ENCODE peak calls at places on chromosomes 4 and X, in five cellular contexts. R, M, F, Q and X are unnamed samples.

GRCh38 chr4:25889626-25890025 is 24.4 kb upstream of the SMIM20 start:
- DNase-seq in R (no peak), M (no peak), F (no peak), Q (no peak), X (no peak)

GRCh38 chr4:94827481-94828110 is 69.8 kb downstream of the BMPR1B start:
- DNase-seq in R (no peak), M (peak), F (no peak), Q (peak), X (no peak)

GRCh38 chr4:17707671-17708070 is 73.8 kb downstream of the FAM184B start:
- DNase-seq in R (no peak), M (no peak), F (no peak), Q (no peak), X (no peak)

GRCh38 chr4:101981756-101982155 is 191.2 kb downstream of the BANK1 start:
- DNase-seq in R (no peak), M (no peak), F (no peak), Q (no peak), X (no peak)

GRCh38 chrX:41332988-41333743 is 796 bp upstream of the DDX3X start:
- DNase-seq in R (peak), M (no peak), F (peak), Q (peak), X (peak)

GRCh38 chr4:142631836-142632235 is 214.3 kb downstream of the INPP4B start:
- DNase-seq in R (no peak), M (no peak), F (no peak), Q (no peak), X (no peak)

GRCh38 chr4:149048451-149049143 is 606.4 kb upstream of the NR3C2 start:
- DNase-seq in R (no peak), M (no peak), F (no peak), Q (no peak), X (no peak)

GRCh38 chr4:61520688-61521160 is 320.6 kb downstream of the ADGRL3 start:
- DNase-seq in R (no peak), M (no peak), F (peak), Q (no peak), X (no peak)

GRCh38 chr4:38674206-38675144 is 10.5 kb downstream of the KLF3 start:
- DNase-seq in R (no peak), M (no peak), F (no peak), Q (peak), X (no peak)

GRCh38 chrX:135438734-135439043 is 16.9 kb downstream of the SMIM10L2A start:
- DNase-seq in R (no peak), M (no peak), F (no peak), Q (no peak), X (no peak)

GRCh38 chr4:25861951-25862410 is 807 bp downstream of the SEL1L3 start:
- DNase-seq in R (peak), M (no peak), F (no peak), Q (peak), X (peak)

GRCh38 chr4:109465065-109465464 is 31.4 kb downstream of the SEC24B start:
- DNase-seq in R (no peak), M (no peak), F (no peak), Q (peak), X (no peak)

GRCh38 chrX:55778322-55778721 is 60.8 kb downstream of the RRAGB start:
- DNase-seq in R (no peak), M (no peak), F (no peak), Q (no peak), X (no peak)

GRCh38 chr4:106893395-106893881 is 142.7 kb downstream of the DKK2 start:
- DNase-seq in R (peak), M (no peak), F (no peak), Q (no peak), X (no peak)

GRCh38 chrX:153441296-153441695 is 4.6 kb downstream of the TREX2 start:
- DNase-seq in R (no peak), M (no peak), F (no peak), Q (no peak), X (no peak)

GRCh38 chrX:71815121-71815905 is 52.2 kb downstream of the CXorf49B start:
- DNase-seq in R (no peak), M (no peak), F (no peak), Q (no peak), X (no peak)

GRCh38 chr4:10023806-10024205 is 2.5 kb upstream of the SLC2A9 start:
- DNase-seq in R (peak), M (no peak), F (no peak), Q (no peak), X (no peak)

GRCh38 chr4:7041851-7042696 is 1.1 kb upstream of the TADA2B start:
- DNase-seq in R (peak), M (no peak), F (peak), Q (peak), X (peak)

GRCh38 chrX:141341341-141341740 is 99.0 kb upstream of the SPANXC start:
- DNase-seq in R (no peak), M (peak), F (no peak), Q (peak), X (no peak)

GRCh38 chr4:54315561-54315960 is 86.5 kb downstream of the PDGFRA start:
- DNase-seq in R (no peak), M (no peak), F (no peak), Q (no peak), X (peak)

GRCh38 chr4:54317690-54318089 is 88.6 kb downstream of the PDGFRA start:
- DNase-seq in R (no peak), M (no peak), F (no peak), Q (no peak), X (no peak)

GRCh38 chr4:54316139-54316538 is 87.0 kb downstream of the PDGFRA start:
- DNase-seq in R (no peak), M (no peak), F (no peak), Q (no peak), X (no peak)

GRCh38 chr4:54320826-54321320 is 91.8 kb downstream of the PDGFRA start:
- DNase-seq in R (no peak), M (no peak), F (no peak), Q (no peak), X (no peak)

GRCh38 chr4:54318904-54319303 is 89.8 kb downstream of the PDGFRA start:
- DNase-seq in R (peak), M (peak), F (no peak), Q (peak), X (peak)
- TF ChIP-seq CTCF in R (peak), M (peak), F (peak), Q (peak), X (peak)

DNA sequence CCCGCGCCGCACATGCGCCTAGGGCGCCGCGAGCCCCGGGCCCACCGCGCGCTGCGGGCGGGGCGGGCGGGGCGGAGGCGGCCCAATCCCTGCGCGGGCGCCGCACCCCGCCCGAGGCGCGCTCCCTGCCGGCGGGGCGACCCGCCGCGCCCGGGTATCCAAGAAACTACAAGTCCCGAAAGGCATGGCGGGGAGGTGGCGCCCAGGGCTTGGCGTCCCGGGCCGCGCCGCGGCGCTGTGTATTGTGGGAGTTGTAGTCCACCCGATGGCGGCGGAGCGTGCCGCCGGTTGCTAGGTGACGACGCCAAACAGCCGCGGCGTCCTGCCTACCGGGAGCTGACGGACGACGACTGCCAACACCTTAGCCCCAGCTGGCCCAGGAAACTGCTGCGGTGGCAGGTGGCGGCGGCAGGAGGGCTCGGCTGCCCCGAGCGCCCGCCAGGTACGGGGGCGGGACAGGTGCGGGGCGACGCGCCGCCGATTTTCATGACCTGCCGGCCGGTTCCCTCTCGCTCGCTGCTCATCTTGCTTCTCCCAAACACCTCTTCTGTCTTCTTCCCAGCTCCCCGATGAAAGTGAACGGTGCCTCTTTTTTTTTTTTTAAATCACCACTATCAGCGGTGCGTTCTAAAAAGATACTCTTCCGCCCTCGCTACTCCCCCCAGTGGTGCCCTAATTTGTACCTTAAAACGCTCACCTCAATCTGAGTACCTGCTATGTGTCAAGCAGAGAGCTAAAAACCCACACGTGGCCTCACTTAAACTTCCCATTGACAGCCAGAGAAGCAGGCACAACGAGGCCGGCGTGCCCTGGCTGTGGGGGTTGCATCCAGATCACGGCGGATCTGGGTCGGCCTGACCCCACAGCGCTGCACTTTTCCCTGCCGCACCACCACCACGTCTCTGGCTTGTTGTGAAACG is at the start of gene CFAP99:
- DNase-seq in R (peak), M (peak), F (peak), Q (peak), X (peak)
- TF ChIP-seq CTCF in R (peak), M (no peak), F (no peak), Q (no peak), X (peak)

DNA sequence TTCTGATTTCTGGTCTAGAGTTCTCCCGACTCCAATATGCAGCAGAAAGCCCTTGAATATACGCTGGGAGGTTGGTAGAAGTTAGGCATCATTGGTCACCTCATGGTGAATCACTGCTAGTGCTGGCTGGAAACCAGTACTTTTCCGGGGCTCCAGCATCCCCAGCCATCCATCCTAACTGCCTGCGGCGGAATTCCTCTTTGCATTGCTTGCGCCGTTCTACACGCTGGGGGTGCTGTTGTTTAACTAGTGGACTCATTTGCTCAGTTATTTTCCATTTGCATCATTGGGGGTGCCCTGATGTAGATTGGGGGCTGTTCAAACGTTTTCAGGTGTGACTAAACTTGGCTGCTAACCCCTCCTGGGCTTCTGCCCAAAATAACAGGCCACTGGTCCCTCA is 23.3 kb upstream of the GPR50 start:
- DNase-seq in R (peak), M (no peak), F (no peak), Q (peak), X (no peak)
- TF ChIP-seq CTCF in R (peak), M (peak), F (no peak), Q (peak), X (no peak)

DNA sequence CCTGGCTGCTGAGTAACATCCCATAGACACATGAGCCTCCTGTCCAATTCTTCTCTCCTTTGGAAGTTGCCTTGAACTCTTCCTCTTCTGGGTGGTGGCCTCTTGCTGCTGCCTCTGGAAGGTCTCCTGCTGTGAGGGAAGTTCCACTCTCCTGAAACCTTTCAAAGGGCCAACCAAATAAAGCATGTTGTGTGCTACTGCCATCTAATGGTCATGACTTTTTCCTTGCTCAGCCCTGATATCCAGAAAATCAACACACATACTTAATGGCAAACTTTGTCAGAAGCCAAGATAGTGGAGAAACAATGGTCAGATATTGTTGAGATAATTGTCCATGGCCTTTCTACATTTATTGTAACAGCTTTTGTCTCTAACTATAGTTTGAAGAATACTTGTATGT is 19.1 kb upstream of the ZXDA start:
- DNase-seq in R (no peak), M (no peak), F (no peak), Q (peak), X (no peak)
- TF ChIP-seq CTCF in R (peak), M (peak), F (peak), Q (peak), X (peak)